ENCODE peak calls at places on chromosomes 12 and 14, in six cellular contexts. T is MM.1S, S is HCT116, M is hepatocyte, J is neural progenitor cell, L is astrocyte. K is an unnamed sample.

GRCh38 chr12:22173154-22173553 is 127.1 kb downstream of the CMAS start:
- DNase-seq in J (no peak), S (no peak), T (no peak), M (no peak), L (no peak), K (no peak)

GRCh38 chr14:61526405-61527312 is 168.7 kb upstream of the HIF1A start:
- DNase-seq in L (no peak), M (peak; percentile 30), J (no peak), S (no peak), T (no peak), K (peak; percentile 97)

GRCh38 chr14:52844262-52845060 is 53.1 kb upstream of the GNPNAT1 start:
- DNase-seq in J (peak; percentile 33), T (no peak), L (no peak), S (no peak), M (no peak), K (no peak)

GRCh38 chr14:37526992-37527391 is 68.1 kb downstream of the FOXA1 start:
- DNase-seq in S (no peak), L (no peak), M (no peak), J (no peak), T (no peak), K (no peak)

GRCh38 chr12:9113987-9114309 is 1.8 kb downstream of the A2M start:
- DNase-seq in M (no peak), T (no peak), J (no peak), S (no peak), L (no peak), K (no peak)

GRCh38 chr12:89280833-89281533 is 71.3 kb downstream of the DUSP6 start:
- DNase-seq in J (peak; percentile 19), L (no peak), M (no peak), S (no peak), T (peak; percentile 59), K (no peak)

GRCh38 chr12:118356809-118357326 is 15.8 kb downstream of the TAOK3 start:
- DNase-seq in T (no peak), S (no peak), M (no peak), J (no peak), L (peak; percentile 78), K (peak; percentile 85)

GRCh38 chr14:65287264-65288131 is 125.0 kb upstream of the FUT8 start:
- DNase-seq in S (no peak), J (no peak), L (no peak), T (no peak), M (no peak), K (no peak)

GRCh38 chr12:106147956-106148355 is 9.2 kb upstream of the NUAK1 start:
- DNase-seq in M (no peak), S (no peak), J (no peak), T (no peak), L (no peak), K (no peak)

GRCh38 chr14:90518941-90519256 is 122.1 kb downstream of the CALM1 start:
- DNase-seq in M (peak; percentile 22), L (no peak), S (peak; percentile 37), J (peak; percentile 47), T (peak; percentile 8), K (no peak)

GRCh38 chr12:105507311-105508035 is 177.0 kb downstream of the C12orf75 start:
- DNase-seq in L (peak; percentile 61), T (no peak), M (no peak), J (no peak), S (no peak), K (no peak)

GRCh38 chr12:71503579-71504470 is 64.2 kb downstream of the LGR5 start:
- DNase-seq in L (no peak), J (peak; percentile 77), T (no peak), S (no peak), M (no peak), K (no peak)

GRCh38 chr14:106070242-106070641 is 543.9 kb downstream of the TMEM121 start:
- DNase-seq in S (no peak), J (no peak), T (no peak), M (no peak), L (no peak), K (no peak)

GRCh38 chr12:116958402-116959197 is 47.9 kb downstream of the FBXW8 start:
- DNase-seq in J (no peak), T (no peak), S (no peak), L (no peak), M (no peak), K (no peak)

GRCh38 chr12:34210689-34211530 is 188.6 kb downstream of the ALG10 start:
- DNase-seq in M (no peak), J (no peak), S (no peak), L (no peak), T (no peak), K (no peak)

GRCh38 chr14:99267871-99268775 is 3.9 kb downstream of the BCL11B start:
- DNase-seq in S (no peak), J (no peak), T (no peak), L (no peak), M (no peak), K (no peak)

GRCh38 chr14:51342226-51342625 is 102.2 kb downstream of the TMX1 start:
- DNase-seq in M (no peak), L (peak; percentile 60), J (no peak), T (no peak), S (no peak), K (peak; percentile 84)

GRCh38 chr12:118866346-118866745 is 115.0 kb upstream of the SRRM4 start:
- DNase-seq in T (no peak), S (no peak), L (no peak), J (peak; percentile 62), M (peak; percentile 6), K (no peak)

GRCh38 chr14:53432378-53432802 is 279.3 kb upstream of the DDHD1 start:
- DNase-seq in L (peak; percentile 22), M (peak; percentile 59), T (peak; percentile 24), S (peak; percentile 40), J (peak; percentile 71), K (no peak)

GRCh38 chr12:53160673-53161072 is 19.8 kb upstream of the ZNF740 start:
- DNase-seq in M (no peak), L (no peak), S (no peak), T (no peak), J (no peak), K (no peak)

GRCh38 chr12:50786498-50787231 is 22.8 kb downstream of the ATF1 start:
- DNase-seq in M (peak; percentile 67), L (peak; percentile 98), T (no peak), J (no peak), S (peak; percentile 94), K (peak; percentile 73)

GRCh38 chr14:51552768-51553426 is 98.8 kb upstream of the FRMD6 start:
- DNase-seq in S (no peak), M (peak; percentile 22), J (no peak), T (no peak), L (no peak), K (peak; percentile 59)

GRCh38 chr14:54759982-54760585 is 142.5 kb downstream of the GCH1 start:
- DNase-seq in M (no peak), J (no peak), S (no peak), L (no peak), T (no peak), K (no peak)

GRCh38 chr12:95943231-95943842 is at the start of gene AMDHD1:
- DNase-seq in M (peak; percentile 83), L (peak; percentile 45), S (peak; percentile 40), T (peak; percentile 56), J (peak; percentile 81), K (peak; percentile 36)

GRCh38 chr14:40989260-40989659 is 617.4 kb upstream of the LRFN5 start:
- DNase-seq in T (no peak), S (no peak), M (no peak), L (no peak), J (no peak), K (no peak)

GRCh38 chr12:120231316-120232011 is 30.6 kb upstream of the RPLP0 start:
- DNase-seq in J (no peak), L (peak; percentile 97), S (peak; percentile 97), M (peak; percentile 78), T (no peak), K (peak; percentile 94)

GRCh38 chr14:99517046-99517642 is 35.9 kb downstream of the CCNK start:
- DNase-seq in T (no peak), M (no peak), J (no peak), L (no peak), S (no peak), K (no peak)

GRCh38 chr12:27970981-27971489 is 1.5 kb downstream of the PTHLH start:
- DNase-seq in T (no peak), S (no peak), L (peak; percentile 30), M (peak; percentile 16), J (peak; percentile 61), K (no peak)

GRCh38 chr14:97180304-97181200 is 383.4 kb downstream of the VRK1 start:
- DNase-seq in M (peak; percentile 19), S (peak; percentile 88), L (peak; percentile 76), T (no peak), J (no peak), K (no peak)

GRCh38 chr14:24992624-24993360 is 57.2 kb downstream of the STXBP6 start:
- DNase-seq in S (no peak), T (no peak), M (no peak), L (no peak), J (no peak), K (no peak)

DNA sequence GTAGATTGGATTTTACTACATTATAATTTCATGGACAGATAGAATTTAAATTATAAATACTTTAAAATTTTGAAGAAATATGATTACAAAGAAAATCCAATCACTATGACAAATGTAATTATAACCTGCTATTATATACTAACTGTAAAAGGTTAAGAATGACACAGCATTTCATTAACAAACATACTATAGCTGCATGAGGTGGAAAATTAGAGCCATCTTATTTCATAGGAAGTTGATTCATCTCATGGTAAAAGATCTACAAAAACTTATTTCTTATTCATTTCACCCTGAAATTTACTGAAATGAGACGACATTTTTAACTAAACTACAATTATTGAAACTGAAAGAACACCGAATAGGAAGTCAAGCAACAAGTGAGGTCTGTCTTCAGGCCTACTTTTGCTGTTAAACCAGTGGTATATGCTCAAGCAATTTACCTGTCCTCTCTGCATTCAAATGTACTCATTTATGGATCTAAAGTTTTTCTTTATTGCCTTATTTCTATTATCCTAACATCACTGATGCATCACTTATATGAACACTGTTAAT is 87.2 kb downstream of the CEP83 start:
- DNase-seq in T (peak; percentile 57), S (no peak), L (no peak), J (no peak), M (no peak), K (no peak)
- H3K4me2 ChIP-seq in T (peak overlapping the region; percentile 39), S (no peak overlapping the region), L (no peak overlapping the region), J (no peak overlapping the region), M (no peak overlapping the region), K (no peak overlapping the region)

GRCh38 chr12:19397534-19397933 is 41.8 kb upstream of the AEBP2 start:
- DNase-seq in L (no peak), J (no peak), S (no peak), M (no peak), T (no peak), K (peak; percentile 85)
- H3K4me2 ChIP-seq in L (no peak overlapping the region), J (no peak overlapping the region), S (no peak overlapping the region), M (no peak overlapping the region), T (no peak overlapping the region), K (no peak overlapping the region)

GRCh38 chr12:113470871-113471618 is 626 bp downstream of the LHX5 start:
- DNase-seq in L (no peak), M (no peak), J (peak; percentile 54), S (no peak), T (no peak), K (no peak)
- H3K4me2 ChIP-seq in L (no peak overlapping the region), M (no peak overlapping the region), J (peak overlapping the region; percentile 99), S (no peak overlapping the region), T (no peak overlapping the region), K (no peak overlapping the region)

DNA sequence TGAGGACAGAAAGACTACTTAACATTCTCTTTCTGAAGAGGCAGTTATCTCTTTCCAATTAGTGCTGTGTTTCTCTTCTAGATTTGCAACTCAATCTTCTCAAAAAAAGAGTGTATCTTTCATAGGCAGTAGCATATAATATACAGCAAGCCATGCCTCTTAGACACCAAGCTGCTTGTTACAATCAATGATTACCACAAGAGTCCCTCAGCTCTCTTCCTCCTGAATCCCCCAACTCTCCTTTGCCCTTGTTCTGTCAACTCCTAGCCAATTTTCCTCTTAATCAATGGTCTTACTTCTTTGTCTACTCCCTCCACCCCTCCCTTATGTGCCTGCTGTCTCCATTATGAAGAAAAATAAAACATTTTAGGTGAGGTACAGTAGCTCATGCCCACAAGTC is 2.6 kb downstream of the TMTC1 start:
- DNase-seq in S (no peak), J (no peak), T (no peak), L (no peak), M (no peak), K (no peak)
- H3K4me2 ChIP-seq in S (no peak overlapping the region), J (peak overlapping the region; percentile 75), T (peak overlapping the region; percentile 76), L (no peak overlapping the region), M (peak overlapping the region; percentile 86), K (peak overlapping the region; percentile 83)